ENCODE peak calls at places on chromosomes 12 and 14, in five cellular contexts. W is activated CD8-positive, alpha-beta memory T cell treated with anti-CD3 and anti-CD28 coated beads for 1 hour; P is EH; N is AG08396; D is Ammon's horn. Q is an unnamed sample.

GRCh38 chr14:75427482-75428229 is at the start of gene JDP2:
- DNase-seq in N (peak), W (peak), P (peak), D (peak), Q (peak)

GRCh38 chr14:73133795-73134194 is 2.5 kb upstream of the PSEN1 start:
- DNase-seq in P (no peak), D (no peak), N (no peak), W (no peak), Q (no peak)

GRCh38 chr12:131605304-131605829 is 105.5 kb upstream of the SFSWAP start:
- DNase-seq in D (no peak), N (no peak), W (no peak), P (no peak), Q (no peak)

GRCh38 chr14:90060312-90060964 is 1.4 kb upstream of the KCNK13 start:
- DNase-seq in D (peak), P (peak), N (peak), W (no peak), Q (peak)

GRCh38 chr12:47302111-47302597 is 222.4 kb upstream of the AMIGO2 start:
- DNase-seq in N (no peak), W (no peak), P (no peak), D (no peak), Q (no peak)

GRCh38 chr14:33317675-33318074 is 379.0 kb downstream of the NPAS3 start:
- DNase-seq in D (no peak), N (no peak), W (no peak), P (no peak), Q (no peak)

GRCh38 chr12:60195483-60195882 is 599.7 kb downstream of the SLC16A7 start:
- DNase-seq in W (no peak), P (no peak), N (no peak), D (no peak), Q (no peak)

GRCh38 chr12:132638541-132639408 is 20.2 kb downstream of the P2RX2 start:
- DNase-seq in W (no peak), N (peak), P (peak), D (peak), Q (peak)

GRCh38 chr14:24984846-24985589 is 64.9 kb downstream of the STXBP6 start:
- DNase-seq in N (no peak), W (no peak), D (no peak), P (peak), Q (no peak)

GRCh38 chr12:22289250-22289649 is 45.3 kb downstream of the ST8SIA1 start:
- DNase-seq in N (no peak), P (no peak), D (no peak), W (no peak), Q (no peak)

GRCh38 chr14:36717363-36717762 is 55.7 kb downstream of the PAX9 start:
- DNase-seq in N (no peak), D (no peak), P (no peak), W (no peak), Q (no peak)

GRCh38 chr12:101459642-101460346 is 15.3 kb upstream of the SPIC start:
- DNase-seq in W (no peak), D (peak), N (peak), P (peak), Q (no peak)

GRCh38 chr12:20210795-20211194 is 157.5 kb upstream of the PDE3A start:
- DNase-seq in N (no peak), W (no peak), D (no peak), P (no peak), Q (no peak)

GRCh38 chr14:50615056-50615455 is 53.0 kb downstream of the SAV1 start:
- DNase-seq in N (no peak), W (no peak), P (no peak), D (peak), Q (no peak)

GRCh38 chr14:59829469-59829868 is 41.1 kb downstream of the RTN1 start:
- DNase-seq in D (no peak), N (no peak), W (no peak), P (no peak), Q (no peak)

GRCh38 chr14:36976571-36977023 is 195.8 kb downstream of the SLC25A21 start:
- DNase-seq in P (peak), W (no peak), N (no peak), D (no peak), Q (no peak)

GRCh38 chr12:67592228-67593011 is 56.1 kb upstream of the DYRK2 start:
- DNase-seq in N (peak), W (no peak), P (peak), D (no peak), Q (no peak)

GRCh38 chr14:51093371-51094281 is 1.3 kb downstream of the TRIM9 start:
- DNase-seq in P (no peak), W (no peak), D (peak), N (no peak), Q (peak)

GRCh38 chr14:60544659-60545058 is 35.7 kb downstream of the SIX6 start:
- DNase-seq in P (no peak), N (no peak), D (no peak), W (no peak), Q (no peak)

GRCh38 chr12:108858399-108859074 is 1.2 kb upstream of the SSH1 start:
- DNase-seq in D (no peak), W (no peak), N (no peak), P (peak), Q (no peak)

GRCh38 chr14:41299924-41300323 is 306.8 kb upstream of the LRFN5 start:
- DNase-seq in D (no peak), P (no peak), W (no peak), N (no peak), Q (no peak)

GRCh38 chr14:97771340-97772045 is 974.3 kb downstream of the VRK1 start:
- DNase-seq in D (no peak), W (no peak), N (no peak), P (no peak), Q (no peak)

GRCh38 chr14:101554991-101555668 is 6.2 kb upstream of the DIO3 start:
- DNase-seq in W (no peak), N (no peak), P (no peak), D (no peak), Q (no peak)

GRCh38 chr12:39145175-39145999 is 240.0 kb upstream of the CPNE8 start:
- DNase-seq in N (peak), P (no peak), W (no peak), D (peak), Q (peak)

GRCh38 chr12:5003025-5003666 is 40.5 kb upstream of the KCNA5 start:
- DNase-seq in N (peak), P (peak), W (no peak), D (peak), Q (peak)

GRCh38 chr12:125068391-125068790 is 3.2 kb downstream of the AACS start:
- DNase-seq in D (no peak), N (no peak), W (no peak), P (no peak), Q (no peak)

GRCh38 chr14:94051115-94051514 is 25.0 kb downstream of the OTUB2 start:
- DNase-seq in D (peak), N (peak), P (peak), W (no peak), Q (no peak)

GRCh38 chr12:15726029-15726756 is 63.0 kb downstream of the EPS8 start:
- DNase-seq in N (no peak), P (peak), D (peak), W (no peak), Q (no peak)